ENCODE peak calls at places on chromosome 18, in five cellular contexts. B, J, D, W and O are unnamed samples.

GRCh38 chr18:71326826-71327225 is 1038.0 kb downstream of the SOCS6 start:
- DNase-seq in D (no peak), W (no peak), B (no peak), J (no peak), O (no peak)

GRCh38 chr18:9418047-9418690 is 57.1 kb upstream of the RALBP1 start:
- DNase-seq in J (no peak), D (no peak), W (no peak), B (no peak), O (no peak)

GRCh38 chr18:55779711-55780590 is 192.0 kb upstream of the TCF4 start:
- DNase-seq in B (no peak), J (peak; percentile 22), W (no peak), D (peak; percentile 31), O (peak; percentile 59)

GRCh38 chr18:63233334-63233733 is 86.2 kb downstream of the BCL2 start:
- DNase-seq in D (no peak), W (peak; percentile 31), J (no peak), B (no peak), O (no peak)

GRCh38 chr18:58805482-58806187 is 59.0 kb upstream of the ZNF532 start:
- DNase-seq in W (no peak), J (no peak), D (peak; percentile 80), B (no peak), O (no peak)

GRCh38 chr18:27413495-27414401 is 228.6 kb upstream of the CHST9 start:
- DNase-seq in J (no peak), W (no peak), D (no peak), B (no peak), O (no peak)

GRCh38 chr18:39274535-39274934 is 1708.9 kb upstream of the CELF4 start:
- DNase-seq in D (no peak), J (no peak), W (no peak), B (no peak), O (no peak)

GRCh38 chr18:11494093-11494492 is 115.3 kb upstream of the SLC35G4 start:
- DNase-seq in J (no peak), D (no peak), B (no peak), W (no peak), O (no peak)

GRCh38 chr18:23835506-23835905 is 146.3 kb downstream of the LAMA3 start:
- DNase-seq in B (no peak), J (no peak), W (no peak), D (no peak), O (no peak)

GRCh38 chr18:22625406-22625805 is 207.7 kb upstream of the CTAGE1 start:
- DNase-seq in W (no peak), J (no peak), D (no peak), B (no peak), O (no peak)

GRCh38 chr18:78603584-78603983 is 376.0 kb upstream of the SALL3 start:
- DNase-seq in D (no peak), J (no peak), W (no peak), B (no peak), O (no peak)

GRCh38 chr18:49768051-49768391 is 45.3 kb downstream of the ACAA2 start:
- DNase-seq in W (no peak), B (no peak), J (no peak), D (peak; percentile 17), O (no peak)

GRCh38 chr18:10771053-10771709 is 245.4 kb downstream of the NAPG start:
- DNase-seq in D (no peak), W (no peak), J (peak; percentile 33), B (no peak), O (no peak)

GRCh38 chr18:35983818-35984217 is 11.3 kb downstream of the RMP24 start:
- DNase-seq in W (no peak), B (no peak), J (no peak), D (no peak), O (no peak)

GRCh38 chr18:36366994-36367839 is 69.7 kb downstream of the FHOD3 start:
- DNase-seq in W (no peak), J (peak; percentile 60), B (no peak), D (no peak), O (peak; percentile 83)

GRCh38 chr18:48868468-48869466 is 82.0 kb downstream of the SMAD7 start:
- DNase-seq in W (peak; percentile 9), J (peak; percentile 76), B (no peak), D (no peak), O (no peak)

GRCh38 chr18:25341861-25342260 is 10.1 kb downstream of the ZNF521 start:
- DNase-seq in D (no peak), W (no peak), J (no peak), B (no peak), O (no peak)

GRCh38 chr18:26908906-26909305 is 43.4 kb upstream of the AQP4 start:
- DNase-seq in J (no peak), W (no peak), D (no peak), B (no peak), O (no peak)